ENCODE peak calls at places on chromosomes 13 and 19, in seven cellular contexts. One of them, this sample, is unnamed.

GRCh38 chr13:31951215-31951678 is 80.3 kb upstream of the FRY start:
- DNase-seq in nephron progenitor cell: no peak
- DNase-seq in activated CD8-positive, alpha-beta T cell treated with anti-CD3 and anti-CD28 coated beads for 36 hours: peak; percentile 15
- DNase-seq in tibial artery: peak; percentile 77
- DNase-seq in CD8-positive, alpha-beta T cell: no peak
- DNase-seq in fibroblast of lung: peak; percentile 34
- DNase-seq in fibroblast of villous mesenchyme: no peak
- DNase-seq in this sample: no peak

GRCh38 chr13:105538346-105538745 is 997.1 kb downstream of the EFNB2 start:
- DNase-seq in nephron progenitor cell: no peak
- DNase-seq in activated CD8-positive, alpha-beta T cell treated with anti-CD3 and anti-CD28 coated beads for 36 hours: no peak
- DNase-seq in tibial artery: no peak
- DNase-seq in CD8-positive, alpha-beta T cell: no peak
- DNase-seq in fibroblast of lung: no peak
- DNase-seq in fibroblast of villous mesenchyme: no peak
- DNase-seq in this sample: no peak

GRCh38 chr13:112931028-112931934 is 37.7 kb upstream of the MCF2L start:
- DNase-seq in nephron progenitor cell: peak; percentile 48
- DNase-seq in activated CD8-positive, alpha-beta T cell treated with anti-CD3 and anti-CD28 coated beads for 36 hours: no peak
- DNase-seq in tibial artery: no peak
- DNase-seq in CD8-positive, alpha-beta T cell: no peak
- DNase-seq in fibroblast of lung: peak; percentile 45
- DNase-seq in fibroblast of villous mesenchyme: peak; percentile 81
- DNase-seq in this sample: no peak

GRCh38 chr13:113863511-113864302 is at the start of gene GAS6:
- DNase-seq in nephron progenitor cell: peak; percentile 81
- DNase-seq in activated CD8-positive, alpha-beta T cell treated with anti-CD3 and anti-CD28 coated beads for 36 hours: no peak
- DNase-seq in tibial artery: peak; percentile 86
- DNase-seq in CD8-positive, alpha-beta T cell: no peak
- DNase-seq in fibroblast of lung: peak; percentile 51
- DNase-seq in fibroblast of villous mesenchyme: peak; percentile 54
- DNase-seq in this sample: peak; percentile 17

GRCh38 chr13:36242761-36243160 is 28.4 kb upstream of the SOHLH2 start:
- DNase-seq in nephron progenitor cell: no peak
- DNase-seq in activated CD8-positive, alpha-beta T cell treated with anti-CD3 and anti-CD28 coated beads for 36 hours: no peak
- DNase-seq in tibial artery: no peak
- DNase-seq in CD8-positive, alpha-beta T cell: no peak
- DNase-seq in fibroblast of lung: no peak
- DNase-seq in fibroblast of villous mesenchyme: no peak
- DNase-seq in this sample: no peak

GRCh38 chr19:3368848-3369336 is 2.5 kb downstream of the NFIC start:
- DNase-seq in nephron progenitor cell: no peak
- DNase-seq in activated CD8-positive, alpha-beta T cell treated with anti-CD3 and anti-CD28 coated beads for 36 hours: no peak
- DNase-seq in tibial artery: no peak
- DNase-seq in CD8-positive, alpha-beta T cell: no peak
- DNase-seq in fibroblast of lung: peak; percentile 51
- DNase-seq in fibroblast of villous mesenchyme: no peak
- DNase-seq in this sample: no peak

GRCh38 chr13:114200673-114201005 is 21.6 kb downstream of the CFAP97D2 start:
- DNase-seq in nephron progenitor cell: peak; percentile 33
- DNase-seq in activated CD8-positive, alpha-beta T cell treated with anti-CD3 and anti-CD28 coated beads for 36 hours: no peak
- DNase-seq in tibial artery: no peak
- DNase-seq in CD8-positive, alpha-beta T cell: no peak
- DNase-seq in fibroblast of lung: peak; percentile 15
- DNase-seq in fibroblast of villous mesenchyme: peak; percentile 26
- DNase-seq in this sample: no peak

GRCh38 chr13:79393564-79394249 is 12.3 kb downstream of the RBM26 start:
- DNase-seq in nephron progenitor cell: peak; percentile 12
- DNase-seq in activated CD8-positive, alpha-beta T cell treated with anti-CD3 and anti-CD28 coated beads for 36 hours: peak; percentile 53
- DNase-seq in tibial artery: no peak
- DNase-seq in CD8-positive, alpha-beta T cell: peak; percentile 21
- DNase-seq in fibroblast of lung: no peak
- DNase-seq in fibroblast of villous mesenchyme: no peak
- DNase-seq in this sample: no peak

GRCh38 chr13:41145136-41145908 is 12.7 kb upstream of the KBTBD6 start:
- DNase-seq in nephron progenitor cell: no peak
- DNase-seq in activated CD8-positive, alpha-beta T cell treated with anti-CD3 and anti-CD28 coated beads for 36 hours: no peak
- DNase-seq in tibial artery: no peak
- DNase-seq in CD8-positive, alpha-beta T cell: no peak
- DNase-seq in fibroblast of lung: peak; percentile 35
- DNase-seq in fibroblast of villous mesenchyme: peak; percentile 30
- DNase-seq in this sample: no peak

GRCh38 chr13:90281709-90282108 is 1065.8 kb upstream of the MIR17HG start:
- DNase-seq in nephron progenitor cell: no peak
- DNase-seq in activated CD8-positive, alpha-beta T cell treated with anti-CD3 and anti-CD28 coated beads for 36 hours: no peak
- DNase-seq in tibial artery: no peak
- DNase-seq in CD8-positive, alpha-beta T cell: no peak
- DNase-seq in fibroblast of lung: no peak
- DNase-seq in fibroblast of villous mesenchyme: no peak
- DNase-seq in this sample: no peak

GRCh38 chr13:85241045-85241444 is 558.2 kb downstream of the SLITRK6 start:
- DNase-seq in nephron progenitor cell: no peak
- DNase-seq in activated CD8-positive, alpha-beta T cell treated with anti-CD3 and anti-CD28 coated beads for 36 hours: no peak
- DNase-seq in tibial artery: no peak
- DNase-seq in CD8-positive, alpha-beta T cell: no peak
- DNase-seq in fibroblast of lung: peak; percentile 80
- DNase-seq in fibroblast of villous mesenchyme: no peak
- DNase-seq in this sample: no peak

GRCh38 chr13:27199691-27200090 is 28.1 kb upstream of the USP12 start:
- DNase-seq in nephron progenitor cell: no peak
- DNase-seq in activated CD8-positive, alpha-beta T cell treated with anti-CD3 and anti-CD28 coated beads for 36 hours: no peak
- DNase-seq in tibial artery: no peak
- DNase-seq in CD8-positive, alpha-beta T cell: no peak
- DNase-seq in fibroblast of lung: no peak
- DNase-seq in fibroblast of villous mesenchyme: no peak
- DNase-seq in this sample: no peak

GRCh38 chr19:39833464-39834286 is at the start of gene DYRK1B:
- DNase-seq in nephron progenitor cell: peak; percentile 97
- DNase-seq in activated CD8-positive, alpha-beta T cell treated with anti-CD3 and anti-CD28 coated beads for 36 hours: peak; percentile 99
- DNase-seq in tibial artery: peak; percentile 99
- DNase-seq in CD8-positive, alpha-beta T cell: peak; percentile 97
- DNase-seq in fibroblast of lung: peak; percentile 93
- DNase-seq in fibroblast of villous mesenchyme: peak; percentile 98
- DNase-seq in this sample: peak; percentile 95

GRCh38 chr19:41690801-41691065 is 2.7 kb upstream of the CEACAM7 start:
- DNase-seq in nephron progenitor cell: no peak
- DNase-seq in activated CD8-positive, alpha-beta T cell treated with anti-CD3 and anti-CD28 coated beads for 36 hours: no peak
- DNase-seq in tibial artery: no peak
- DNase-seq in CD8-positive, alpha-beta T cell: no peak
- DNase-seq in fibroblast of lung: no peak
- DNase-seq in fibroblast of villous mesenchyme: no peak
- DNase-seq in this sample: no peak

GRCh38 chr13:106492576-106493323 is 42.7 kb downstream of the EFNB2 start:
- DNase-seq in nephron progenitor cell: no peak
- DNase-seq in activated CD8-positive, alpha-beta T cell treated with anti-CD3 and anti-CD28 coated beads for 36 hours: no peak
- DNase-seq in tibial artery: no peak
- DNase-seq in CD8-positive, alpha-beta T cell: no peak
- DNase-seq in fibroblast of lung: no peak
- DNase-seq in fibroblast of villous mesenchyme: no peak
- DNase-seq in this sample: no peak

GRCh38 chr19:52613299-52613906 is 24.8 kb downstream of the ZNF83 start:
- DNase-seq in nephron progenitor cell: no peak
- DNase-seq in activated CD8-positive, alpha-beta T cell treated with anti-CD3 and anti-CD28 coated beads for 36 hours: no peak
- DNase-seq in tibial artery: no peak
- DNase-seq in CD8-positive, alpha-beta T cell: no peak
- DNase-seq in fibroblast of lung: no peak
- DNase-seq in fibroblast of villous mesenchyme: no peak
- DNase-seq in this sample: no peak

GRCh38 chr19:53537126-53537522 is 821 bp upstream of the ZNF331 start:
- DNase-seq in nephron progenitor cell: no peak
- DNase-seq in activated CD8-positive, alpha-beta T cell treated with anti-CD3 and anti-CD28 coated beads for 36 hours: no peak
- DNase-seq in tibial artery: no peak
- DNase-seq in CD8-positive, alpha-beta T cell: no peak
- DNase-seq in fibroblast of lung: no peak
- DNase-seq in fibroblast of villous mesenchyme: no peak
- DNase-seq in this sample: no peak

GRCh38 chr13:33245505-33245904 is 40.0 kb downstream of the STARD13 start:
- DNase-seq in nephron progenitor cell: no peak
- DNase-seq in activated CD8-positive, alpha-beta T cell treated with anti-CD3 and anti-CD28 coated beads for 36 hours: no peak
- DNase-seq in tibial artery: no peak
- DNase-seq in CD8-positive, alpha-beta T cell: no peak
- DNase-seq in fibroblast of lung: no peak
- DNase-seq in fibroblast of villous mesenchyme: no peak
- DNase-seq in this sample: no peak

GRCh38 chr13:32228330-32229041 is 86.7 kb downstream of the ZAR1L start:
- DNase-seq in nephron progenitor cell: no peak
- DNase-seq in activated CD8-positive, alpha-beta T cell treated with anti-CD3 and anti-CD28 coated beads for 36 hours: peak; percentile 5
- DNase-seq in tibial artery: no peak
- DNase-seq in CD8-positive, alpha-beta T cell: no peak
- DNase-seq in fibroblast of lung: peak; percentile 76
- DNase-seq in fibroblast of villous mesenchyme: peak; percentile 36
- DNase-seq in this sample: no peak

DNA sequence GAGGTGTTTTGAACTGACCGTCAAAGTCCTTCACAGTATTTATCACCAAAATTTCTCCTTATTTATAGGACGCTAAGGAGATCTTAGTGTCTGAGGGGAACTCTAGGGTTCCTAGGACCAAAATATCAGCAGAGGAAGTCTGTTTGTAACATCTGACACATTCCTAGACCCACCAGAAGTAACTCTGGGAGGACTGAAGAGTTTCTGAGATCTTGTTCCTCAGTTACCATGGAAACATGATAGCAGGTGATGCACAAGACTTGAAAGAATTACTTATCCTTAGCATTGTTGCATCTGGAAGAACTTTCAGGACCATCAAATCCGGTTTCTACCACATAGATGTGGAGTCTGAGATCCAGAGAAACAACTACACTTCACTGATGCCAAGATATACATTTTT is 164.6 kb downstream of the IER2 start:
- DNase-seq in nephron progenitor cell: no peak
- DNase-seq in activated CD8-positive, alpha-beta T cell treated with anti-CD3 and anti-CD28 coated beads for 36 hours: no peak
- DNase-seq in tibial artery: no peak
- DNase-seq in CD8-positive, alpha-beta T cell: no peak
- DNase-seq in fibroblast of lung: no peak
- DNase-seq in fibroblast of villous mesenchyme: no peak
- DNase-seq in this sample: no peak
- TF ChIP-seq CTCF in nephron progenitor cell: no peak
- TF ChIP-seq CTCF in activated CD8-positive, alpha-beta T cell treated with anti-CD3 and anti-CD28 coated beads for 36 hours: no peak
- TF ChIP-seq CTCF in tibial artery: no peak
- TF ChIP-seq CTCF in CD8-positive, alpha-beta T cell: no peak
- TF ChIP-seq CTCF in fibroblast of lung: no peak
- TF ChIP-seq CTCF in fibroblast of villous mesenchyme: no peak
- TF ChIP-seq CTCF in this sample: no peak

GRCh38 chr13:61954092-61954491 is 538.4 kb upstream of the PCDH20 start:
- DNase-seq in nephron progenitor cell: no peak
- DNase-seq in activated CD8-positive, alpha-beta T cell treated with anti-CD3 and anti-CD28 coated beads for 36 hours: no peak
- DNase-seq in tibial artery: no peak
- DNase-seq in CD8-positive, alpha-beta T cell: no peak
- DNase-seq in fibroblast of lung: peak; percentile 5
- DNase-seq in fibroblast of villous mesenchyme: peak; percentile 0
- DNase-seq in this sample: no peak
- TF ChIP-seq CTCF in nephron progenitor cell: peak; percentile 47
- TF ChIP-seq CTCF in activated CD8-positive, alpha-beta T cell treated with anti-CD3 and anti-CD28 coated beads for 36 hours: no peak
- TF ChIP-seq CTCF in tibial artery: no peak
- TF ChIP-seq CTCF in CD8-positive, alpha-beta T cell: no peak
- TF ChIP-seq CTCF in fibroblast of lung: peak; percentile 43
- TF ChIP-seq CTCF in fibroblast of villous mesenchyme: no peak
- TF ChIP-seq CTCF in this sample: no peak

DNA sequence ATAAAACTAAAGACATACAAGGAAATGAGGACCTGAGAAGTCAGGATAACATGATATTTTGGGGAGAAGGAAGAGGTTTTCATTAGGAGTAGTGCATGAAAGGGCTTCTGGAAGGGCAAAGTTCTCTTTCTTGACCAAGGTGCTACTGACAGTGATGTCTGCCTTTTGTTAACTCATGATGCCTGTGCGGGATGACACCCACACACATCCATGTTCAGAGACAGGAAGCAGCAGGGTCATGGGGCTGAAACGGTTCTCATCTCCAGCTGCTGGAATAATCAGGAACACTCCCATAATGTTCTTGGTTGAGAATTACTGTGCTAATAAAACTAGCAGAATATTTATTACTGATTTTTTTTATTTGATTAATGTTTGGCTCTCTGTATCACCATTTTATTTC is 29.1 kb downstream of the KCNC3 start:
- DNase-seq in nephron progenitor cell: no peak
- DNase-seq in activated CD8-positive, alpha-beta T cell treated with anti-CD3 and anti-CD28 coated beads for 36 hours: no peak
- DNase-seq in tibial artery: no peak
- DNase-seq in CD8-positive, alpha-beta T cell: no peak
- DNase-seq in fibroblast of lung: no peak
- DNase-seq in fibroblast of villous mesenchyme: peak; percentile 1
- DNase-seq in this sample: no peak
- TF ChIP-seq CTCF in nephron progenitor cell: no peak
- TF ChIP-seq CTCF in activated CD8-positive, alpha-beta T cell treated with anti-CD3 and anti-CD28 coated beads for 36 hours: no peak
- TF ChIP-seq CTCF in tibial artery: no peak
- TF ChIP-seq CTCF in CD8-positive, alpha-beta T cell: no peak
- TF ChIP-seq CTCF in fibroblast of lung: no peak
- TF ChIP-seq CTCF in fibroblast of villous mesenchyme: no peak
- TF ChIP-seq CTCF in this sample: no peak

DNA sequence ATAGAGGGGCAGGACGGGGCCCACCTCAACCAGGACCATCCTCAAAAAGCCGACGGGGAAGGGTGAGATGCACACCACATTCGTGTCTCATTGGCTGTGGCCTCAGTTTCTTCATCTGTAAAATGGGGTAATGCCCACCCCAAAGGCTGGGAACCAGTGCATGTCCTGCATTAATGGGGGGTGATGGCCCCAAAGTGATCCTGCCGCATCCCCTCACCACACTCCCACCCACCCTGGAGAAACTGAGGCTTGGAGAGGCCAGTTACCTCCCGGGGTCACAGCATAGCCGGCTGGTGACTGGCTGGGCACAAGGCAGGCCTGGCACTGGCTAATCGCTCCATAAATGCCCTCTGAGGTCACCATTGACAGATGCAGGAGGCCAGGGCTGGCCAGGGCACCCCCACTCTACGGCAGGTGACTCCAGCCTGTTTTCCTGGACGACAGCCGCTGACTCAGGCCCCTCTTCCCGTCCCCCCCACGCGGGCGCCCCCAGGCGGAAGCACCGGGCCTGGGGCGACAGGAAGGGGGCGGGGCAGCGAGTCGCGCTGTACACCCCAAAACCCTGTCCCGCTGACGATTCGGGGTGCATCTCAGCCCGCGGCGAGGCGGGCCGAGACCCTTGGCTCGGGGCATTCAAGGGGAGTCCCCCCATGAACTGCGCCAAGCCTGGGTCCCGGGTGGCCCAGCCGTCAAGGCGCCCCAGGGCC is 483 bp upstream of the MIDN start:
- DNase-seq in nephron progenitor cell: peak; percentile 57
- DNase-seq in activated CD8-positive, alpha-beta T cell treated with anti-CD3 and anti-CD28 coated beads for 36 hours: peak; percentile 75
- DNase-seq in tibial artery: peak; percentile 91
- DNase-seq in CD8-positive, alpha-beta T cell: peak; percentile 69
- DNase-seq in fibroblast of lung: peak; percentile 71
- DNase-seq in fibroblast of villous mesenchyme: peak; percentile 83
- DNase-seq in this sample: no peak
- TF ChIP-seq CTCF in nephron progenitor cell: no peak
- TF ChIP-seq CTCF in activated CD8-positive, alpha-beta T cell treated with anti-CD3 and anti-CD28 coated beads for 36 hours: no peak
- TF ChIP-seq CTCF in tibial artery: no peak
- TF ChIP-seq CTCF in CD8-positive, alpha-beta T cell: no peak
- TF ChIP-seq CTCF in fibroblast of lung: peak; percentile 15
- TF ChIP-seq CTCF in fibroblast of villous mesenchyme: peak; percentile 28
- TF ChIP-seq CTCF in this sample: no peak